ENCODE peak calls at places on chromosomes 7 and 10, in nine cellular contexts. One of them, this sample, is unnamed.

GRCh38 chr7:82444220-82445049 is 858 bp upstream of the CACNA2D1 start:
- DNase-seq in neural crest cell: peak
- DNase-seq in NCI-H1105: peak
- DNase-seq in NCI-H1930: no peak
- DNase-seq in central memory CD4-positive, alpha-beta T cell: no peak
- DNase-seq in GM23338: peak
- DNase-seq in fibroblast of gingiva: no peak
- DNase-seq in NCI-H1417: peak
- DNase-seq in dermis blood vessel endothelial cell: no peak
- DNase-seq in this sample: no peak

GRCh38 chr7:134920026-134920758 is 66.1 kb upstream of the AGBL3 start:
- DNase-seq in neural crest cell: no peak
- DNase-seq in NCI-H1105: no peak
- DNase-seq in NCI-H1930: no peak
- DNase-seq in central memory CD4-positive, alpha-beta T cell: no peak
- DNase-seq in GM23338: no peak
- DNase-seq in fibroblast of gingiva: peak
- DNase-seq in NCI-H1417: no peak
- DNase-seq in dermis blood vessel endothelial cell: no peak
- DNase-seq in this sample: no peak

GRCh38 chr10:11294831-11295230 is 277.2 kb downstream of the CELF2 start:
- DNase-seq in neural crest cell: no peak
- DNase-seq in NCI-H1105: no peak
- DNase-seq in NCI-H1930: no peak
- DNase-seq in central memory CD4-positive, alpha-beta T cell: no peak
- DNase-seq in GM23338: no peak
- DNase-seq in fibroblast of gingiva: no peak
- DNase-seq in NCI-H1417: no peak
- DNase-seq in dermis blood vessel endothelial cell: peak
- DNase-seq in this sample: no peak

GRCh38 chr10:1538531-1539061 is 198.7 kb downstream of the ADARB2 start:
- DNase-seq in neural crest cell: no peak
- DNase-seq in NCI-H1105: no peak
- DNase-seq in NCI-H1930: no peak
- DNase-seq in central memory CD4-positive, alpha-beta T cell: no peak
- DNase-seq in GM23338: no peak
- DNase-seq in fibroblast of gingiva: no peak
- DNase-seq in NCI-H1417: no peak
- DNase-seq in dermis blood vessel endothelial cell: no peak
- DNase-seq in this sample: no peak

GRCh38 chr10:96257944-96258343 is 13.4 kb downstream of the BLNK start:
- DNase-seq in neural crest cell: no peak
- DNase-seq in NCI-H1105: no peak
- DNase-seq in NCI-H1930: no peak
- DNase-seq in central memory CD4-positive, alpha-beta T cell: no peak
- DNase-seq in GM23338: no peak
- DNase-seq in fibroblast of gingiva: no peak
- DNase-seq in NCI-H1417: no peak
- DNase-seq in dermis blood vessel endothelial cell: peak
- DNase-seq in this sample: no peak

GRCh38 chr7:44990520-44991023 is 9.4 kb upstream of the CCM2 start:
- DNase-seq in neural crest cell: no peak
- DNase-seq in NCI-H1105: no peak
- DNase-seq in NCI-H1930: no peak
- DNase-seq in central memory CD4-positive, alpha-beta T cell: no peak
- DNase-seq in GM23338: no peak
- DNase-seq in fibroblast of gingiva: no peak
- DNase-seq in NCI-H1417: no peak
- DNase-seq in dermis blood vessel endothelial cell: peak
- DNase-seq in this sample: no peak

GRCh38 chr10:37495415-37495814 is 362.0 kb downstream of the ZNF248 start:
- DNase-seq in neural crest cell: no peak
- DNase-seq in NCI-H1105: no peak
- DNase-seq in NCI-H1930: no peak
- DNase-seq in central memory CD4-positive, alpha-beta T cell: no peak
- DNase-seq in GM23338: no peak
- DNase-seq in fibroblast of gingiva: no peak
- DNase-seq in NCI-H1417: peak
- DNase-seq in dermis blood vessel endothelial cell: no peak
- DNase-seq in this sample: peak

GRCh38 chr10:29328988-29329387 is 40.1 kb downstream of the LYZL1 start:
- DNase-seq in neural crest cell: no peak
- DNase-seq in NCI-H1105: no peak
- DNase-seq in NCI-H1930: no peak
- DNase-seq in central memory CD4-positive, alpha-beta T cell: no peak
- DNase-seq in GM23338: no peak
- DNase-seq in fibroblast of gingiva: peak
- DNase-seq in NCI-H1417: no peak
- DNase-seq in dermis blood vessel endothelial cell: no peak
- DNase-seq in this sample: no peak

GRCh38 chr7:14071045-14071444 is 81.6 kb upstream of the ETV1 start:
- DNase-seq in neural crest cell: no peak
- DNase-seq in NCI-H1105: no peak
- DNase-seq in NCI-H1930: no peak
- DNase-seq in central memory CD4-positive, alpha-beta T cell: no peak
- DNase-seq in GM23338: no peak
- DNase-seq in fibroblast of gingiva: no peak
- DNase-seq in NCI-H1417: no peak
- DNase-seq in dermis blood vessel endothelial cell: no peak
- DNase-seq in this sample: no peak

This sample was measured in NAMALWA.